ENCODE peak calls at places on chromosomes 3 and 15, in four cellular contexts. A is H9, P is PC-3, Q is GM23248. R is an unnamed sample. For H4K20me1, the result is how much of the 10 kb centered on the place peaks cover.

GRCh38 chr15:85785887-85786777 is 8.6 kb downstream of the KLHL25 start:
- DNase-seq in A (no peak), P (peak), Q (peak), R (peak)

GRCh38 chr15:50940506-50940905 is 32.0 kb downstream of the AP4E1 start:
- DNase-seq in A (no peak), P (peak), Q (peak), R (peak)

GRCh38 chr15:42215854-42216829 is 8.0 kb upstream of the VPS39 start:
- DNase-seq in A (no peak), P (peak), Q (peak), R (no peak)

GRCh38 chr3:134312873-134313838 is 61.1 kb downstream of the AMOTL2 start:
- DNase-seq in A (peak), P (peak), Q (peak), R (peak)

GRCh38 chr3:52350981-52351761 is 35.1 kb downstream of the DNAH1 start:
- DNase-seq in A (no peak), P (no peak), Q (no peak), R (no peak)

GRCh38 chr3:174431717-174432116 is 427.4 kb upstream of the NAALADL2 start:
- DNase-seq in A (no peak), P (peak), Q (peak), R (peak)

GRCh38 chr3:186209810-186210752 is 101.2 kb upstream of the ETV5 start:
- DNase-seq in A (peak), P (peak), Q (peak), R (peak)

GRCh38 chr3:115855911-115856310 is 232.6 kb downstream of the GAP43 start:
- DNase-seq in A (no peak), P (peak), Q (peak), R (peak)

GRCh38 chr15:39599871-39600270 is 19.0 kb downstream of the THBS1 start:
- DNase-seq in A (no peak), P (peak), Q (peak), R (no peak)

GRCh38 chr3:127011270-127011992 is 28.5 kb downstream of the PLXNA1 start:
- DNase-seq in A (no peak), P (no peak), Q (peak), R (no peak)

GRCh38 chr3:191141728-191142127 is 57.3 kb upstream of the OSTN start:
- DNase-seq in A (no peak), P (peak), Q (peak), R (peak)

GRCh38 chr15:72195101-72195511 is 2.5 kb downstream of the GRAMD2A start:
- DNase-seq in A (no peak), P (peak), Q (no peak), R (no peak)

GRCh38 chr15:97998307-97999071 is 38.0 kb downstream of the ARRDC4 start:
- DNase-seq in A (no peak), P (peak), Q (no peak), R (no peak)

GRCh38 chr15:69410290-69410874 is 3.8 kb upstream of the KIF23 start:
- DNase-seq in A (peak), P (peak), Q (peak), R (no peak)

GRCh38 chr15:63870403-63871209 is 36.9 kb upstream of the HERC1 start:
- DNase-seq in A (peak), P (peak), Q (peak), R (peak)

GRCh38 chr3:104878395-104878794 is 488.3 kb upstream of the ALCAM start:
- DNase-seq in A (no peak), P (no peak), Q (peak), R (peak)

GRCh38 chr3:14510838-14511622 is 29.1 kb downstream of the GRIP2 start:
- DNase-seq in A (peak), P (no peak), Q (no peak), R (no peak)

GRCh38 chr3:127090218-127091160 is 102.4 kb upstream of the PRR23E start:
- DNase-seq in A (no peak), P (no peak), Q (no peak), R (no peak)

GRCh38 chr3:158642474-158643210 is 1.7 kb upstream of the GFM1 start:
- DNase-seq in A (no peak), P (no peak), Q (no peak), R (no peak)

GRCh38 chr3:127210654-127210943 is 17.7 kb downstream of the PRR23E start:
- DNase-seq in A (no peak), P (no peak), Q (no peak), R (no peak)

GRCh38 chr3:189282751-189283150 is 111.0 kb downstream of the TPRG1 start:
- DNase-seq in A (no peak), P (no peak), Q (no peak), R (peak)

GRCh38 chr3:100697723-100698285 is 11.5 kb upstream of the TFG start:
- DNase-seq in A (no peak), P (no peak), Q (no peak), R (no peak)

GRCh38 chr3:96755519-96755918 is 58.9 kb upstream of the EPHA6 start:
- DNase-seq in A (no peak), P (peak), Q (no peak), R (no peak)

GRCh38 chr3:133058243-133058642 is 20.1 kb downstream of the TMEM108 start:
- DNase-seq in A (peak), P (no peak), Q (no peak), R (no peak)

GRCh38 chr15:25568751-25569150 is 129.9 kb upstream of the UBE3A start:
- DNase-seq in A (no peak), P (no peak), Q (peak), R (peak)

GRCh38 chr15:78327442-78327841 is 12.7 kb upstream of the CRABP1 start:
- DNase-seq in A (no peak), P (no peak), Q (peak), R (no peak)

GRCh38 chr3:53180305-53181023 is 19.5 kb downstream of the PRKCD start:
- DNase-seq in A (no peak), P (no peak), Q (no peak), R (no peak)

GRCh38 chr15:39852237-39852636 is 67.8 kb downstream of the GPR176 start:
- DNase-seq in A (no peak), P (no peak), Q (peak), R (peak)

GRCh38 chr3:107285197-107285596 is 92.0 kb upstream of the CCDC54 start:
- DNase-seq in A (peak), P (peak), Q (peak), R (no peak)

GRCh38 chr3:14699643-14700042 is 24.7 kb downstream of the C3orf20 start:
- DNase-seq in A (no peak), P (no peak), Q (no peak), R (no peak)

GRCh38 chr15:34116620-34117019 is 14.7 kb downstream of the PGBD4 start:
- DNase-seq in A (no peak), P (no peak), Q (no peak), R (peak)

GRCh38 chr15:24878153-24878552 is 76.6 kb upstream of the SNRPN start:
- DNase-seq in A (no peak), P (peak), Q (peak), R (peak)

GRCh38 chr15:27250223-27250622 is 279.2 kb downstream of the GABRG3 start:
- DNase-seq in A (no peak), P (peak), Q (peak), R (no peak)

GRCh38 chr3:154684440-154684839 is 254.4 kb upstream of the GPR149 start:
- DNase-seq in A (peak), P (no peak), Q (no peak), R (no peak)

GRCh38 chr3:118884748-118885206 is 149.9 kb downstream of the IGSF11 start:
- DNase-seq in A (peak), P (peak), Q (peak), R (peak)

GRCh38 chr15:92003515-92004067 is 150.1 kb downstream of the SLCO3A1 start:
- DNase-seq in A (no peak), P (no peak), Q (no peak), R (no peak)

GRCh38 chr15:92001307-92001706 is 147.8 kb downstream of the SLCO3A1 start:
- DNase-seq in A (no peak), P (no peak), Q (no peak), R (no peak)

GRCh38 chr15:92005154-92005553 is 151.6 kb downstream of the SLCO3A1 start:
- DNase-seq in A (no peak), P (no peak), Q (no peak), R (no peak)

GRCh38 chr15:92009162-92009561 is 155.7 kb downstream of the SLCO3A1 start:
- DNase-seq in A (no peak), P (no peak), Q (no peak), R (no peak)

DNA sequence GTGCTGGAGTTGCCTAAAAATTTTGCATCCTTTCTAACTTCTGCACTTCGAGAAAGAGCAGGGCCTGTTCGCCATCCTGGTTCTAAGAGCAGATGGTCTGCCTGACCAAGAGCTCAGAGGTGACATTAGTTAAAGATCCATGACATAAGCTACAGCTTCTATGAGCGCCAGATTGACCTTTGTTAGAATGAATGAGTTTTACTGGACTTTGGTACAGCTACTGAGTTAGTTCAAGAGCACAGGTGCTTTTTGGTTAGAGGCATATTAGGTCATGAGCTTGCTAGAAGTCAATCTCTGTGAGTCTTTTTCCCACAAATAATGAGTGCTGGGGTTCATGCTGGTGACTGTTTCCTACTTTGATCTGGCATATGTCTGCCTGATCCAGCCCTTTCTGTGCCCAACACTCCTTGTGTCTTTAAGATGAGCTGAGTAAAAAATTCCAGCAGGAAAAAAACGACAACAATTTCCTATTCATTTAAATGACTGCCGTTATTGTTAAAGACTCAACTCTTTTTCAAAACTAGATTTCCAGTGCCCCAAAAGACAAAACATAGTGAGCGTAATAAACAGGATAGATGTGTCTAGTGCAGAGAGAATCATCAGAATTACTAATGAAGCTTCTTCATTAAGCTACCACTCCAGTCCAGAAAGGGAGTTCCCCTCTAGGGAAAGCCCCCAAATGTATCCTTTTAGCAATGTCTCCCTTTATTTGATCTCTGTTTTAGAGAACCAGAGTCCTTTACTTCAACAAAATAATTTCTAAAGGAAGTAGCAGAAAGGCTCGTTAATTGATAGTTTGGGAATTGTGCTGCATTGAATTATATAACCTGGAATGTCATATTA is 152.9 kb downstream of the SLCO3A1 start:
- DNase-seq in A (no peak), P (no peak), Q (no peak), R (no peak)
- H4K20me1 ChIP-seq in A (under half), P (under half), Q (under half), R (under half)

DNA sequence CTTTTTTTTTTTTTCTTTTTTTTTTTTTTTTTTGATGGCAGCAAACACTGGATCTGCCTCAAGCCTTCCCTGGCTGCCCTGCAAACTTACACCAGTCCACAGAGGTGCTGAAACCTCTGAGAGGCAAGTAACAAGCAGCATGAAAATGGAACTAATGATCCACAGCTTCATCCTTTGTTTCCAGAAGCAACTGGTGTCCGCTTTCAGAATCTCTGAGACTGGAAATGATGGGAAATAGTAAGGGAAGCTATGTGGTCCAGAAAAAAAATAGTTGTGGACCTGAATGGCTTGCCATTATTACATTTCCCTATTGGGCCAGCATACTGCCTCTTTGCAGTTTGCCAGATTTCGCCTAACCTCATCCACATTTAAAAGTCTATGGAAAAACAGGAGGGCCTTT is 134.2 kb downstream of the TMCO5A start:
- DNase-seq in A (no peak), P (no peak), Q (peak), R (no peak)
- H3K9ac ChIP-seq in A (no peak), P (peak), Q (peak), R (peak)

DNA sequence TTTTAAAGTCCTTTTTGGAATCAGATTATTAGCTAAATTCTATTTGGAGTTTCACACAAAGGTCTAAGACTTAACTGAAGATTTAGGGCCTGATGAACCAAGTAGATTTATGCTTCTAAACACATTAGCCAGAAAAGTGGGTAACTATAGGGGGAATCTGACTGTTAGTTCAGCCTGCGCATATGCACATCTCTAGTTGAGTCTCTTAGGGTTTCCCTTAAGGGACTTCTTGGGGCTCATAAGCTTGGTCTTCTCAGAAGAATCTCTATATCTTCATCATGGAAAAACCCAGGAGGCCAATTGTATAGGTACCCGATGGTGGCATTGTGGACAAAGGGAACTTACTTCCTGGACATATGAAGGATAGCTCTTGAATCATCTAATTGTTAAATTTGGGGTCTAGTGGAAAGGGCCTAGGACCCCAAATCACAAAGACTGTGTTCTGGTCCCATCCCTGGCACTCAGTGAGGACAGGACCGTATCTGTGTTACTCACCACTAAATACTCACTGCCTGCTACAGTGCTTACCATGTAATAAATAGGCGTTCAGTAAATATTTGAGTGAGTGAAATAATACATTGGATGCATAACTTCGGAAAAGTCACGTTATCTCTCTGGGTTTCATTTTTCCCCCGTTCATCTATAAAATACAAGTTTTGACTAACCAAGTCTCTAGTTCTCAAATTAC is 17.0 kb downstream of the SELENOT start:
- DNase-seq in A (no peak), P (peak), Q (no peak), R (no peak)
- H4K20me1 ChIP-seq in A (under half), P (under half), Q (under half), R (half or more)

GRCh38 chr3:61561374-61562041 is at the start of gene PTPRG:
- DNase-seq in A (peak), P (peak), Q (peak), R (peak)
- H3K9ac ChIP-seq in A (peak), P (no peak), Q (peak), R (peak)

GRCh38 chr3:4772858-4773257 is 206.4 kb upstream of the BHLHE40 start:
- DNase-seq in A (no peak), P (no peak), Q (no peak), R (no peak)

GRCh38 chr3:4771238-4771637 is 208.0 kb upstream of the BHLHE40 start:
- DNase-seq in A (no peak), P (no peak), Q (no peak), R (no peak)

GRCh38 chr3:4772171-4772804 is 206.9 kb upstream of the BHLHE40 start:
- DNase-seq in A (no peak), P (peak), Q (peak), R (peak)

GRCh38 chr3:4774531-4774930 is 204.7 kb upstream of the BHLHE40 start:
- DNase-seq in A (no peak), P (no peak), Q (no peak), R (no peak)

DNA sequence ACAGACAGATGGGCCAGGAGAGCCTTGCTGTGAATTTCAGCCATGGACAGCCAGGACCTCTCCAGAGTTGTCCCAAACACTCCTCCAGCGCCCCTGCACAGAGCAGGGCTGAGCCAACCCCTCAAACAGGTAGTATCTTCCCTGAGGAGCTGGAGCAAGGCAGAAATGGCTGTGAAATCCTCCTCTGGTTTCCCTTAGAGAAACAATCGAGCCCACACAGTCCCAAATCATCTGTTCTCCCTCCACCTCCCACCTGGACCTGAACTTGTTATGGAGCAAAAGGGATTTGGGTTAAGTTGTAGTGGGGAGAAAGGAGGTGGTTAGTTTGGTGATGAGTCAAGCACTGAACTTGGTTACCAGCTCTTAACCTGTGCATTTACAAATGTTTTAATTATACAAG is 205.7 kb upstream of the BHLHE40 start:
- DNase-seq in A (no peak), P (no peak), Q (no peak), R (no peak)
- H4K20me1 ChIP-seq in A (under half), P (under half), Q (under half), R (under half)

GRCh38 chr3:44887101-44887500 is 12.7 kb downstream of the TGM4 start:
- DNase-seq in A (no peak), P (no peak), Q (no peak), R (no peak)

GRCh38 chr3:44883999-44884431 is 9.6 kb downstream of the TGM4 start:
- DNase-seq in A (no peak), P (peak), Q (peak), R (peak)

GRCh38 chr3:44883213-44883955 is 9.0 kb downstream of the TGM4 start:
- DNase-seq in A (no peak), P (no peak), Q (peak), R (no peak)

GRCh38 chr3:44886561-44886960 is 12.2 kb downstream of the TGM4 start:
- DNase-seq in A (no peak), P (peak), Q (peak), R (peak)

GRCh38 chr3:44885618-44886017 is 11.2 kb downstream of the TGM4 start:
- DNase-seq in A (no peak), P (peak), Q (peak), R (peak)
- H3K9ac ChIP-seq in A (no peak), P (peak), Q (no peak), R (peak)

DNA sequence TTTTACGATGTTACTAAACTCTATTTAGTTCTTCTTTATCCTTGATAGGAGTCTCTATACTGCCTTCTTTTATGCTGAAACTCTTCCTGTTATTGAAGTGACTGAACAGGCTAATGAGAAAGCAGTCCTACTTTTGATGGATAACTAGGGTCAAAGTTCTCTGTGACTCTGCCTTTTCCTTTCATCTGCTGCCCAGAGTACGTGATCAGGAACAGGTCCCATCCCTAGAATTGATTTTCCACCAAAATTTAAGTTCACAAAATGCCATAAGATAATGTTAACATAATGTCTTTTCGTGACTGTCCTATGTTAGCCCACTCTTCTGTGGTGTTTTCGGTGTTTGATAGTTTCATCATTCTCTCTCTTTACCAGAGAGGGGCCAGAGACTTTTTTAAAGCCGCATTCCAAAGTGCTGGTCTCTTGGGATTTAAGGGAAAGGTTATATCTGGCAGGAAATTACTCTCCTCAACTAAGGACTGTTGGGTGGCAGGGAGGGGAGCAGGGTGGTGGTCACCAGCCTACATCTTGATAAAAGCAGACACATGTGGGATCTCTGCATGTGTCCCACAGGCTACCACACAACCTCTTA is 50.3 kb upstream of the PLXND1 start:
- DNase-seq in A (no peak), P (no peak), Q (no peak), R (no peak)
- H4K20me1 ChIP-seq in A (under half), P (under half), Q (under half), R (under half)

GRCh38 chr3:120021523-120021922 is 72.7 kb downstream of the GSK3B start:
- DNase-seq in A (no peak), P (no peak), Q (peak), R (peak)
- H3K9ac ChIP-seq in A (no peak), P (no peak), Q (no peak), R (no peak)

DNA sequence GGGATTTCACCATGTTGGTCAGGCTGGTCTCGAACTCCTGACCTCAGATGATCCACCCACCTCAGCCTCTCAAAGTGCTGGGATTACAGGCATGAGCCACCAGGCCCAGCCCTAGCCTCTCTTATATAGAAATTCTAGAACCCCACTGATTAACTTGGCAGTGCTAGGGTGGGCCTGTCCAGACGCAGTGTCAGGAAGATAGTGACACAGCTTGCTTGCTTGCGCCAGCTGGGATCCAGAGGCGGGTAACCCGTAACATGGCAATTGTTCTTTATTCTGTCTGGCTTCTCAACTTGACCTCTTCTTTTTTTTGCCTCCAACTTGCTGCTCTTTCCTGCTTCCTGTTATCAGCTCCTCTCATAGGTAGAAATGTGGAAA is 16.2 kb downstream of the CEP19 start:
- DNase-seq in A (no peak), P (no peak), Q (no peak), R (no peak)
- H4K20me1 ChIP-seq in A (under half), P (under half), Q (under half), R (under half)